ENCODE peak calls at places on chromosomes 16 and 17, in seven cellular contexts. A is ascending aorta; B is CD4-positive, alpha-beta T cell; D is A549; H is upper lobe of right lung; N is left ventricle myocardium inferior; W is AG04450. P is an unnamed sample. For H3K9me3, the result is how much of the 10 kb centered on the place peaks cover.

GRCh38 chr17:4566785-4567184 is 6.4 kb upstream of the GGT6 start:
- DNase-seq in A (no peak), B (no peak), W (no peak), D (peak), N (no peak), H (peak), P (peak)

GRCh38 chr17:60080545-60080944 is 1.8 kb upstream of the HEATR6 start:
- DNase-seq in B (no peak), N (no peak), W (no peak), H (no peak), D (no peak), A (no peak), P (no peak)

GRCh38 chr17:21090889-21091618 is 35.7 kb upstream of the DHRS7B start:
- DNase-seq in B (no peak), W (no peak), H (no peak), A (no peak), N (no peak), D (no peak), P (no peak)

GRCh38 chr16:87570938-87571867 is 31.1 kb upstream of the JPH3 start:
- DNase-seq in H (peak), N (peak), W (no peak), B (no peak), A (peak), D (peak), P (no peak)

GRCh38 chr16:24228514-24228913 is 27.6 kb upstream of the CACNG3 start:
- DNase-seq in W (no peak), H (no peak), D (no peak), N (no peak), A (no peak), B (no peak), P (no peak)

GRCh38 chr16:75329933-75330332 is 78.5 kb upstream of the BCAR1 start:
- DNase-seq in B (no peak), A (no peak), W (no peak), N (no peak), D (no peak), H (no peak), P (no peak)

GRCh38 chr16:17037499-17037898 is 433.3 kb downstream of the XYLT1 start:
- DNase-seq in H (no peak), A (no peak), N (no peak), W (no peak), D (no peak), B (no peak), P (no peak)

GRCh38 chr16:53922805-53923645 is 219.1 kb downstream of the FTO start:
- DNase-seq in B (no peak), W (no peak), H (no peak), N (no peak), A (no peak), D (no peak), P (no peak)

GRCh38 chr17:44786551-44787081 is 27.8 kb downstream of the ADAM11 start:
- DNase-seq in W (no peak), B (no peak), H (peak), N (peak), A (no peak), D (no peak), P (no peak)

GRCh38 chr17:45364531-45365390 is 47.9 kb upstream of the MAP3K14 start:
- DNase-seq in N (no peak), A (peak), D (no peak), H (peak), W (no peak), B (no peak), P (no peak)

GRCh38 chr17:76354747-76355310 is 1.1 kb upstream of the PRPSAP1 start:
- DNase-seq in A (no peak), B (no peak), N (no peak), W (no peak), D (no peak), H (no peak), P (no peak)

GRCh38 chr16:17461951-17462729 is 8.6 kb downstream of the XYLT1 start:
- DNase-seq in N (no peak), D (no peak), A (no peak), B (no peak), W (no peak), H (no peak), P (no peak)

GRCh38 chr17:51060396-51060795 is 60.3 kb downstream of the SPAG9 start:
- DNase-seq in N (no peak), H (no peak), A (no peak), D (no peak), W (no peak), B (no peak), P (no peak)
- H3K9me3 ChIP-seq in N (under half), H (under half), A (under half), D (under half), W (under half), B (under half), P (under half)

DNA sequence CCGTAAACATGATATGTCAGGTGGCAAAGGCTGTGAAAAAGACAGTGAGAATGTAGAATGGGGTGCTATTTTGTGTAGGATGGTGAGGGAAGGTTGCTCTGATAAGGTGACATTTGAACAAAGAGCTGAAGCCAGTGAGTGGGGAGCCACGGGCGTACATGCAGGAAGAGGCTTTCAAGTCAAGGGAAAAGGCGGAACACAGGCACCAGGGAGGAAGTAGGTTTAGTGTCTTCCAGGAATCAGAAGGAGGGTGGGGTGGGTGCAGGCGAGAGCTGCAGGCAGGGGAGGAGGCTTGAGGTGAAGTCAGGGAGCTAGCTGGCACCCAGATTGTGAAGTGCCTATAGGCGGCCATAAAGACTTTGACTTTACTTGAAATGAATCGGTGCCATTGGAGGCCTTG is 14.1 kb downstream of the ZFP90 start:
- DNase-seq in B (no peak), D (no peak), A (no peak), W (no peak), N (no peak), H (no peak), P (no peak)
- H3K9me3 ChIP-seq in B (half or more), D (half or more), A (half or more), W (half or more), N (half or more), H (half or more), P (under half)

DNA sequence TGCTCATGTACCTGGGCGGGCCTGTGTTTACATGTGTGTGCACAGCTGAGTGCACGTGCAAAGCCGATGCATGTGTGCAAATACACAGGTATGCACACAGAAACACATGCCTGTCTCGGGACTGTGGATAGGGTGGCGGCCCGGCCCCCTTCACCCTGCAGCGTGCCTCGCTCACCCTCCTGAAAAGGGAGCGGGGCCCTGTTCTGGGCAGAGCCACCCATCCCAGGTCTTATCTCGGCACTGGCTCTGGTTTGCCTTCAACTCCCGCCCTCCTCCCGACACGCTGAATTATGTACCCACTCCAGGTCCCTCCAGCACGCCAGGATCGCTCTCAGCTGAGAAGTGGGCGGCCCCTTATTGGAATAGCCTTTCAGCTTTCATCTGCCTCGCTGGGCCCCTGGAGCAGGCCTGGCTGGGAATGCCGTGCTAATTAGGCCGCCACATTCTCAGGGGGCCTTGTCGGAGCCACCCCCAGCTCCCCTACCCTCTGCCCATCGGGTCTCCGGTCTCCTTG is 77.8 kb downstream of the RTN4RL1 start:
- DNase-seq in W (no peak), N (peak), D (no peak), A (no peak), B (no peak), H (no peak), P (no peak)
- H3K9me3 ChIP-seq in W (under half), N (under half), D (under half), A (under half), B (under half), H (under half), P (under half)

DNA sequence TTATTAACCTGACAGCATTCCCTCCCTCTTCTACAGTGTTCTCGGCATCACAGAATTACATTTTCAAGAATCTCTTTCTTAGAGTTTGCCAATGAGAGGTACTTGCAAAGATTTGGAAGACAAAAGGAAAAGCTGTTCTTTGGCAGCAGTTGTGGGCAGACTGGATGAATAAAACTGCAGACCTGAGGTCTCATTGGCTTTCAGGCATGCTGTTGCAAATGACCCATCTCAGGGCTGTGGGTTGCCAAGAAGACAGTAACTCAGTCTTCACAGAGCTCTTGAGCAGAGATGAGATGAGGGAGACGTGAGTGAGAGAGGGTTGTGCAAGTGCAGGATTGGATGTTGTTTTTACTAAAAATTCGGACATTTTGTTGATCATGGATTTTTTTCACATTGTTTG is 11.3 kb upstream of the USP31 start:
- DNase-seq in W (no peak), N (no peak), H (no peak), B (no peak), A (no peak), D (no peak), P (no peak)
- H3K9me3 ChIP-seq in W (under half), N (under half), H (under half), B (under half), A (under half), D (under half), P (under half)

P was measured in Panc1.